ENCODE peak calls at places on chromosomes 6 and 20, in six cellular contexts. One of them, this sample, is unnamed.

GRCh38 chr20:23305098-23305497 is 45.5 kb upstream of the NXT1 start:
- DNase-seq in GM12865: no peak
- DNase-seq in AG09309: peak
- DNase-seq in EL: no peak
- DNase-seq in AG08395: peak
- DNase-seq in activated CD8-positive, alpha-beta memory T cell treated with anti-CD3 and anti-CD28 coated beads, Interleukin-2, amount 50 U/mL, for 48 hours: no peak
- DNase-seq in this sample: no peak

GRCh38 chr6:111423960-111424846 is 58.8 kb downstream of the REV3L start:
- DNase-seq in GM12865: no peak
- DNase-seq in AG09309: no peak
- DNase-seq in EL: peak
- DNase-seq in AG08395: peak
- DNase-seq in activated CD8-positive, alpha-beta memory T cell treated with anti-CD3 and anti-CD28 coated beads, Interleukin-2, amount 50 U/mL, for 48 hours: no peak
- DNase-seq in this sample: peak

GRCh38 chr6:166167801-166168615 is at the start of gene TBXT:
- DNase-seq in GM12865: peak
- DNase-seq in AG09309: no peak
- DNase-seq in EL: no peak
- DNase-seq in AG08395: no peak
- DNase-seq in activated CD8-positive, alpha-beta memory T cell treated with anti-CD3 and anti-CD28 coated beads, Interleukin-2, amount 50 U/mL, for 48 hours: no peak
- DNase-seq in this sample: no peak

GRCh38 chr6:107196143-107196542 is 80.8 kb upstream of the BEND3 start:
- DNase-seq in GM12865: no peak
- DNase-seq in AG09309: no peak
- DNase-seq in EL: no peak
- DNase-seq in AG08395: no peak
- DNase-seq in activated CD8-positive, alpha-beta memory T cell treated with anti-CD3 and anti-CD28 coated beads, Interleukin-2, amount 50 U/mL, for 48 hours: no peak
- DNase-seq in this sample: no peak

GRCh38 chr6:140311146-140311545 is 936.7 kb upstream of the CITED2 start:
- DNase-seq in GM12865: no peak
- DNase-seq in AG09309: peak
- DNase-seq in EL: peak
- DNase-seq in AG08395: no peak
- DNase-seq in activated CD8-positive, alpha-beta memory T cell treated with anti-CD3 and anti-CD28 coated beads, Interleukin-2, amount 50 U/mL, for 48 hours: no peak
- DNase-seq in this sample: no peak

GRCh38 chr6:20427856-20428255 is 26.2 kb downstream of the E2F3 start:
- DNase-seq in GM12865: peak
- DNase-seq in AG09309: no peak
- DNase-seq in EL: no peak
- DNase-seq in AG08395: no peak
- DNase-seq in activated CD8-positive, alpha-beta memory T cell treated with anti-CD3 and anti-CD28 coated beads, Interleukin-2, amount 50 U/mL, for 48 hours: no peak
- DNase-seq in this sample: no peak

GRCh38 chr20:36483919-36484808 is 57.2 kb upstream of the MYL9 start:
- DNase-seq in GM12865: peak
- DNase-seq in AG09309: no peak
- DNase-seq in EL: peak
- DNase-seq in AG08395: no peak
- DNase-seq in activated CD8-positive, alpha-beta memory T cell treated with anti-CD3 and anti-CD28 coated beads, Interleukin-2, amount 50 U/mL, for 48 hours: no peak
- DNase-seq in this sample: no peak

GRCh38 chr6:144195671-144196070 is 45.4 kb downstream of the STX11 start:
- DNase-seq in GM12865: no peak
- DNase-seq in AG09309: no peak
- DNase-seq in EL: peak
- DNase-seq in AG08395: peak
- DNase-seq in activated CD8-positive, alpha-beta memory T cell treated with anti-CD3 and anti-CD28 coated beads, Interleukin-2, amount 50 U/mL, for 48 hours: no peak
- DNase-seq in this sample: no peak

GRCh38 chr20:60680554-60680953 is 571.5 kb upstream of the CDH4 start:
- DNase-seq in GM12865: no peak
- DNase-seq in AG09309: no peak
- DNase-seq in EL: no peak
- DNase-seq in AG08395: no peak
- DNase-seq in activated CD8-positive, alpha-beta memory T cell treated with anti-CD3 and anti-CD28 coated beads, Interleukin-2, amount 50 U/mL, for 48 hours: no peak
- DNase-seq in this sample: no peak

GRCh38 chr20:14634666-14635065 is 297.3 kb upstream of the FLRT3 start:
- DNase-seq in GM12865: no peak
- DNase-seq in AG09309: no peak
- DNase-seq in EL: peak
- DNase-seq in AG08395: no peak
- DNase-seq in activated CD8-positive, alpha-beta memory T cell treated with anti-CD3 and anti-CD28 coated beads, Interleukin-2, amount 50 U/mL, for 48 hours: no peak
- DNase-seq in this sample: no peak

GRCh38 chr6:66396549-66396948 is 689.5 kb upstream of the EYS start:
- DNase-seq in GM12865: no peak
- DNase-seq in AG09309: no peak
- DNase-seq in EL: no peak
- DNase-seq in AG08395: no peak
- DNase-seq in activated CD8-positive, alpha-beta memory T cell treated with anti-CD3 and anti-CD28 coated beads, Interleukin-2, amount 50 U/mL, for 48 hours: no peak
- DNase-seq in this sample: no peak

GRCh38 chr6:101110814-101111213 is 229.7 kb upstream of the ASCC3 start:
- DNase-seq in GM12865: no peak
- DNase-seq in AG09309: no peak
- DNase-seq in EL: peak
- DNase-seq in AG08395: peak
- DNase-seq in activated CD8-positive, alpha-beta memory T cell treated with anti-CD3 and anti-CD28 coated beads, Interleukin-2, amount 50 U/mL, for 48 hours: no peak
- DNase-seq in this sample: no peak

GRCh38 chr6:111759836-111760785 is 113.1 kb downstream of the FYN start:
- DNase-seq in GM12865: no peak
- DNase-seq in AG09309: peak
- DNase-seq in EL: peak
- DNase-seq in AG08395: peak
- DNase-seq in activated CD8-positive, alpha-beta memory T cell treated with anti-CD3 and anti-CD28 coated beads, Interleukin-2, amount 50 U/mL, for 48 hours: no peak
- DNase-seq in this sample: no peak

GRCh38 chr6:35177586-35177985 is 36.2 kb upstream of the SCUBE3 start:
- DNase-seq in GM12865: no peak
- DNase-seq in AG09309: no peak
- DNase-seq in EL: peak
- DNase-seq in AG08395: no peak
- DNase-seq in activated CD8-positive, alpha-beta memory T cell treated with anti-CD3 and anti-CD28 coated beads, Interleukin-2, amount 50 U/mL, for 48 hours: no peak
- DNase-seq in this sample: no peak

GRCh38 chr20:38109025-38109541 is 56.0 kb downstream of the TGM2 start:
- DNase-seq in GM12865: no peak
- DNase-seq in AG09309: no peak
- DNase-seq in EL: no peak
- DNase-seq in AG08395: peak
- DNase-seq in activated CD8-positive, alpha-beta memory T cell treated with anti-CD3 and anti-CD28 coated beads, Interleukin-2, amount 50 U/mL, for 48 hours: no peak
- DNase-seq in this sample: no peak

This sample was measured in cerebellar cortex.